ENCODE peak calls at places on chromosomes 4 and X, in five cellular contexts. H, D, O, I and X are unnamed samples.

GRCh38 chrX:103839404-103839803 is 7.3 kb upstream of the RAB9B start:
- DNase-seq in H (no peak), D (no peak), O (no peak), I (no peak), X (no peak)

GRCh38 chr4:169351860-169352259 is 81.1 kb upstream of the SH3RF1 start:
- DNase-seq in H (no peak), D (peak), O (no peak), I (peak), X (peak)

GRCh38 chr4:14022428-14022827 is 394.9 kb upstream of the BOD1L1 start:
- DNase-seq in H (no peak), D (peak), O (no peak), I (peak), X (no peak)

GRCh38 chr4:4256799-4257198 is 8.8 kb upstream of the TMEM128 start:
- DNase-seq in H (no peak), D (no peak), O (no peak), I (no peak), X (no peak)

GRCh38 chr4:3202836-3203820 is 45.8 kb upstream of the MSANTD1 start:
- DNase-seq in H (no peak), D (peak), O (no peak), I (peak), X (no peak)

GRCh38 chrX:70062961-70063550 is 799 bp downstream of the OTUD6A start:
- DNase-seq in H (no peak), D (no peak), O (no peak), I (no peak), X (no peak)

GRCh38 chr4:129323630-129324029 is 227.7 kb downstream of the C4orf33 start:
- DNase-seq in H (no peak), D (no peak), O (no peak), I (no peak), X (no peak)

GRCh38 chr4:2334826-2335728 is 73.2 kb upstream of the MXD4 start:
- DNase-seq in H (no peak), D (no peak), O (no peak), I (no peak), X (no peak)

GRCh38 chrX:148593146-148593545 is 92.7 kb downstream of the AFF2 start:
- DNase-seq in H (no peak), D (no peak), O (no peak), I (no peak), X (no peak)

GRCh38 chrX:31038585-31039326 is 33.1 kb downstream of the FTHL17 start:
- DNase-seq in H (peak), D (peak), O (no peak), I (peak), X (peak)

GRCh38 chr4:118953276-118953675 is 64.6 kb downstream of the SYNPO2 start:
- DNase-seq in H (no peak), D (no peak), O (no peak), I (no peak), X (no peak)

GRCh38 chrX:153672531-153673397 is 849 bp downstream of the PNCK start:
- DNase-seq in H (no peak), D (no peak), O (no peak), I (peak), X (no peak)

GRCh38 chrX:29870608-29871007 is 344.8 kb upstream of the MAGEB2 start:
- DNase-seq in H (no peak), D (no peak), O (no peak), I (no peak), X (no peak)
- H3K4me3 ChIP-seq in H (no peak), D (no peak), O (no peak), I (no peak), X (no peak)

DNA sequence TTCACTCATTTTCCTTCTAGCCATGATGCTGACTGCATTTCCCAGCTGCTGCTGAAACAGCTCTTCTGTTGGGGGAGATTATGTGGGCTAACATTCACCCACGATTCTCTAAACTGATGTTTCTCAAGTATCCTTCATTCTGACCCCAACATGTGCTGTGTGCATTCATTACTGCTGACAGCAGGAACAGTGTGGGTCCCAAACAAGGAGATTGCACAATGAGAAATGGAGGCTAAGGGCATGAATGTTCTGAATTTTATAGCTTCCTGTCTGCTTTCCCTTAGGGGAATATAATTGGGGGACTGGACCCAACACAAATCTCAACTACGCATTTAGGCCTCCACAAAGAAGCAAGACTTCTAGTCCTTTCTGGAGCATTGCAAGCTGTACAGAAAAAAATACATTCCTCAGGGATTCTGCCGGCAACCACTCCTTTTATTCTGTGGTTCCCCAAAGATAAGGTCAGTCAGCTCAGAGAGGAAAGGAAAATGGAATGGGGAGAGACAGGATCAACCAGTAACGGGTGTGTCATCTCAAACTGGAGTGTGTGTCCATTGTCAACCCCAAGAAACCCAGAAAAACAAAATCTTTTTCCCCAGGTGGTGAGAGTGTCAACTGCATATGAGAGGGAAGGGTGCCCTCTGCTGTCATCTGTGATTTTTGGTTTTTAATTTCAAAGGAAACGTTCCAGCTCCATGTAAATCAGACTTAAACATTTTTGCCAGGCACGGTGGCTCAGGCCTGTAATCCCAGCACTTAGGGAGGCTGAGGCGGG is 81.5 kb upstream of the EGFL6 start:
- DNase-seq in H (peak), D (peak), O (no peak), I (peak), X (peak)
- H3K4me3 ChIP-seq in H (no peak), D (no peak), O (no peak), I (no peak), X (no peak)

GRCh38 chr4:143344774-143345173 is 8.1 kb downstream of the GAB1 start:
- DNase-seq in H (no peak), D (peak), O (no peak), I (peak), X (no peak)
- H3K4me3 ChIP-seq in H (no peak), D (no peak), O (peak), I (peak), X (peak)

DNA sequence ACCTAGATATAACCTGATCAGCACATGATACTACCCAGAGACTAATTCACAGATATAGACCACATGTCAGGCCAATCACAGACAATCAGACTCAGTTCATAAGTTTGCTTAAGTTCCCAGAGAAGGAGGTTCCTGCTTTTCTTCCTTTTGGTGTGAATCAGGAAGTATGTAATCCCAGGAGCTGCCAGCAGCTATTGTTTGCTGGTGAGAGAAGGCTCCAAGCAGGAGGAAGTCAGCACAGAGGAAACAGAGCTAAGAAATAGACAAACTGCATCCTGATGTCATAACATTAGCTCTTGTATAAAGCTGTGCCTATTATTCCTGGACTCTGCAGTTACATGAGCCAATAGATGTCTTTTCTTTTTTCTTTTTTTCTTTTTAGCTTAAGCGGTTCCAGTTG is 50.9 kb downstream of the UCHL1 start:
- DNase-seq in H (no peak), D (no peak), O (no peak), I (peak), X (peak)
- H3K4me3 ChIP-seq in H (no peak), D (no peak), O (no peak), I (no peak), X (no peak)

GRCh38 chr4:150582101-150582565 is at the start of gene MAB21L2:
- DNase-seq in H (no peak), D (peak), O (no peak), I (no peak), X (no peak)
- H3K4me3 ChIP-seq in H (peak), D (no peak), O (peak), I (peak), X (peak)

GRCh38 chrX:55716937-55717336 is 612 bp upstream of the RRAGB start:
- DNase-seq in H (no peak), D (no peak), O (no peak), I (no peak), X (no peak)
- H3K4me3 ChIP-seq in H (peak), D (no peak), O (peak), I (peak), X (peak)

DNA sequence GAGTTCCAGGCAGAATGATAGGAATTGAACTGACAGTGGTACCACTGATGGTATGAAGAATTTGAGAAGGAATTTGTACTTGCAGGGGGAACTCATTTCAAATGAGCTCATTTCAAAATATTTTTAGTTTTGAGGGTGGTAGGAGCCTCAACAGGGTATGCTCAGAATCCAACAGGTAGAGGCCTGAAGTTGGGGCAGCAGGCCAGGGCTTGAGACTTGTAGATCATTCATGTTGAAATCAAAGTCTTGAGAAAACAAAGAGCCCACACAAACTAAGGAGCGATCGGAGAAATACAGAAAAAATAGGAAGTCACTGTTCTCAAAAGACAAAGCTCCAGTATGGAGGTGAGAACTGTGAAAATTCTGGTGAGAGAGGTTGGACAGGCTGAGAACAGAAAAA is 1.0 kb upstream of the SLC9A6 start:
- DNase-seq in H (no peak), D (no peak), O (no peak), I (no peak), X (no peak)
- H3K4me3 ChIP-seq in H (peak), D (no peak), O (no peak), I (no peak), X (peak)

DNA sequence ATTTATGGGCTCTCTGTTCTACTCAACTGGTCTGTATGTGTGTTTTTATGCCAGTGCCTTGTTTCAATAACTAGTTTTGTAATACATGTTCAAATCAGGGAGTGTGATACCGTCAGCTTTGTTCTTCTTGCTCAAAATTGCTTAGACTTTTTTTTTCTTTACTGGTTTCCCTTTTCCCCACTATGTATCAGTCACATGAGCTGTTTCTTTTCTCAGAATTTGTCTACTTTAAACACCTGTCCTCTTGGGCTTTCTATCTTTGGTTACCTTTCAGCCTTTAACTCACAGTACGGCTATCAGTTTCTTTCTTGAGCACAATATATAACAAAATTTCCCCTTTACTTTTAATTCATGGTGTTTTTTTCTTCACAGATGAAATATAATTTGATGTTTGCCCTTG is 5.4 kb upstream of the GLRA3 start:
- DNase-seq in H (no peak), D (no peak), O (no peak), I (no peak), X (no peak)
- H3K4me3 ChIP-seq in H (no peak), D (no peak), O (no peak), I (no peak), X (no peak)